ENCODE peak calls at places on chromosomes 13 and 19, in seven cellular contexts. J is heart left ventricle, H is psoas muscle, T is ovary, A is colonic mucosa, W is upper lobe of right lung, D is astrocyte. Y is an unnamed sample. For H3K27me3 and H3K4me1, the result is how much of the 10 kb centered on the place peaks cover.

GRCh38 chr19:15430526-15431120 is 11.8 kb upstream of the AKAP8L start:
- DNase-seq in J (no peak), H (no peak), W (no peak), D (no peak), A (no peak), T (no peak), Y (no peak)

GRCh38 chr13:107585466-107585865 is 629.9 kb downstream of the LIG4 start:
- DNase-seq in A (no peak), J (no peak), H (no peak), D (no peak), W (no peak), T (no peak), Y (no peak)

GRCh38 chr13:26037302-26037701 is 14.5 kb downstream of the SHISA2 start:
- DNase-seq in J (no peak), T (no peak), W (no peak), A (peak), D (no peak), H (no peak), Y (no peak)

GRCh38 chr19:20367811-20368294 is 197.7 kb downstream of the ZNF737 start:
- DNase-seq in W (no peak), A (no peak), D (no peak), T (no peak), H (no peak), J (no peak), Y (peak)

GRCh38 chr13:49980266-49980665 is 16.6 kb upstream of the TRIM13 start:
- DNase-seq in A (no peak), J (no peak), D (no peak), T (no peak), H (no peak), W (no peak), Y (no peak)

GRCh38 chr13:32903720-32904119 is 112.5 kb upstream of the KL start:
- DNase-seq in A (no peak), D (peak), J (peak), H (peak), T (no peak), W (no peak), Y (no peak)

GRCh38 chr19:45147835-45148676 is 12.7 kb downstream of the NKPD1 start:
- DNase-seq in A (no peak), D (no peak), W (no peak), T (no peak), H (no peak), J (no peak), Y (no peak)

GRCh38 chr13:109274188-109274821 is 512.1 kb downstream of the IRS2 start:
- DNase-seq in T (no peak), D (peak), A (no peak), W (no peak), H (no peak), J (no peak), Y (peak)

GRCh38 chr19:45591004-45591637 is 6.5 kb upstream of the OPA3 start:
- DNase-seq in D (no peak), T (no peak), W (peak), J (no peak), A (peak), H (peak), Y (peak)

GRCh38 chr13:76009491-76009890 is 373.4 kb downstream of the LMO7 start:
- DNase-seq in A (no peak), D (peak), J (no peak), W (no peak), T (no peak), H (no peak), Y (no peak)

GRCh38 chr19:42512743-42513304 is 15.5 kb downstream of the CEACAM1 start:
- DNase-seq in A (no peak), J (no peak), T (no peak), W (no peak), H (no peak), D (no peak), Y (no peak)

GRCh38 chr13:64305246-64305645 is 2889.6 kb upstream of the PCDH20 start:
- DNase-seq in H (no peak), A (no peak), T (no peak), W (no peak), D (peak), J (no peak), Y (no peak)

GRCh38 chr13:40394304-40394983 is 272.0 kb downstream of the FOXO1 start:
- DNase-seq in D (no peak), A (no peak), J (no peak), H (no peak), T (no peak), W (no peak), Y (no peak)

GRCh38 chr19:47228168-47228936 is 2.6 kb downstream of the BBC3 start:
- DNase-seq in J (peak), A (peak), W (peak), D (no peak), H (peak), T (peak), Y (peak)

GRCh38 chr13:111407381-111408131 is 87.1 kb downstream of the TEX29 start:
- DNase-seq in A (no peak), T (no peak), J (no peak), H (no peak), W (peak), D (no peak), Y (no peak)

GRCh38 chr13:112859817-112860190 is 109.2 kb upstream of the MCF2L start:
- DNase-seq in H (no peak), A (no peak), D (peak), J (no peak), W (no peak), T (no peak), Y (no peak)

GRCh38 chr19:41324921-41325639 is 15.1 kb downstream of the CCDC97 start:
- DNase-seq in D (peak), H (peak), A (peak), T (peak), W (peak), J (peak), Y (peak)

GRCh38 chr13:71513414-71514063 is 353.5 kb downstream of the DACH1 start:
- DNase-seq in J (no peak), H (no peak), T (no peak), D (no peak), A (no peak), W (no peak), Y (no peak)

DNA sequence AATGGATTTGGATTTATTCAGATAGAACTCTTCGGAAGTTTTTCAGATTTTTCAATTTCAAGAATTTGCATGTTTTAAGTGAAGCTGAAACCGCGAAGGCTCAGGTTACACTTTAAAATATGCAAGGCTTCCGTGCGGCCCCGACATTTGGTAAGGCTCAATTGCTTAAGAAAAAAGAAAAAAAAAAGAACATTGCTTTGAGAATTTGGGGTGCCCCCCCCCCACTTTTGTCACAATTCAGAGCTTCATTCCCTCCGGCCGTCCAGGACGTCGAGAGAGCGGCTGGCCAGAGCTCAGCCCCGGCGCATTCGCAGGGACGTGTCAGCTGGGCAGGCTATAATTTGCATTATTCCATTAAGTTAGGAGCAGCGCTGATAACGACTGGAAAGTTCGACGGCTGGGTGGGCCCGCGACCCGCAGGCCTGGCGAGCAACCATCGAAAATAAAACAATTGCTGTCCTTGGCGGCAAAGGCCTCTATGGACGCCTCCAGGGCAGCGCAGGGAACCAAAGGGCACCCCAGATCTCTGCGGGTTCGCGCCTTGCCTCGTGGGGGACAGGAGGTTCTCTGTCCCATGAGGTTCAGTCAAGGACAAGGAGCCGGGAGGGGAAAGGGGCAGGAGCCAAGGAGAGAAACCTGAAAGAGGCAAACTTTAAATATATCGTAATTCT is 7.1 kb downstream of the SOX21 start:
- DNase-seq in W (no peak), A (no peak), J (no peak), T (no peak), H (no peak), D (no peak), Y (no peak)
- H3K27me3 ChIP-seq in W (half or more), A (half or more), J (half or more), T (under half), H (half or more), D (half or more), Y (half or more)

DNA sequence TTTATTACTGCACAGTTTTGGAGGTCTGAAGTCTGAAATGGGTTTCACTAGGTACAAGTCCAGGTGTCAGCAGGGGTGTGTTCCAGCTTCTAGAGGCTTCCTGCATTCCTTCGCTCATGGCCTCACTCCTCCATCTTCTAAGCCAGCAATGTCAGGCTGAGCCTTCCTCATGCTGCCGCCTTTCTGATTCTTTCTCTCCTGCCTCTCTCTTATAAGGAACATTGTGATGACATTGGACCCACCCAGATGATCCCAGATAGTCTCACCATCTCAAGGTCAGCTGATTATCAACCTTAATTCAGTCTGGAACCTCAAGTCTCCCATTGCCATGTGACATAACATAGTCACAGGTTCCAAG is 84.7 kb downstream of the LRRC63 start:
- DNase-seq in T (no peak), H (no peak), A (no peak), J (no peak), D (no peak), W (no peak), Y (no peak)
- H3K4me1 ChIP-seq in T (under half), H (under half), A (under half), J (under half), D (under half), W (under half), Y (under half)

DNA sequence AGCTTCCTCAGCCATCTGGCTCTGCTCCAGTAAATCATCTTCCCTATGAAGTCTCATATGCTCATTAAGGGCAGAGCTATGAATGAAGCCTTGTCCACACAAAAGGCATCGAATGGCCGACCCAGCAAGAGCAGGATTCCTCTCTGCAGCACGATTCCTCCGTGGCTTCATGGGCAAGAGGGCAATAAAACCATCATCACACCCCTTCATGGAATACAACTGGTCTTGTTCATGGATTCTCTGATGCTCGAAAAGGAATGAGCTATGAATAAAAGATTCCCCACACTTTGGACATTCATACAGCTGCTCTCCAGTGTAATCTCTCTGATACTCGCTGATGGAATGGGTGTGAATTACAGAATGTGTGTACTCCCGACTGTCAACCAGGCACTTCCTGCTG is 25.9 kb downstream of the PEG3 start:
- DNase-seq in W (no peak), H (no peak), D (no peak), T (no peak), J (no peak), A (no peak), Y (no peak)
- H3K27me3 ChIP-seq in W (under half), H (under half), D (under half), T (under half), J (under half), A (under half), Y (under half)

GRCh38 chr19:13055213-13056051 is 47.2 kb downstream of the LYL1 start:
- DNase-seq in A (no peak), T (peak), J (peak), H (peak), D (peak), W (peak), Y (peak)
- H3K4me1 ChIP-seq in A (under half), T (half or more), J (half or more), H (half or more), D (half or more), W (half or more), Y (half or more)

GRCh38 chr19:35297922-35298321 is 6.0 kb downstream of the MAG start:
- DNase-seq in A (no peak), W (no peak), J (no peak), H (no peak), D (no peak), T (no peak), Y (no peak)

GRCh38 chr19:35301961-35302360 is 10.0 kb downstream of the MAG start:
- DNase-seq in A (no peak), J (no peak), D (no peak), W (no peak), T (no peak), H (no peak), Y (no peak)

GRCh38 chr19:35298561-35298972 is 6.6 kb downstream of the MAG start:
- DNase-seq in A (no peak), J (no peak), W (no peak), H (no peak), T (no peak), D (no peak), Y (no peak)

GRCh38 chr19:35300340-35300649 is 8.3 kb downstream of the MAG start:
- DNase-seq in T (no peak), D (no peak), W (no peak), H (no peak), J (no peak), A (no peak), Y (no peak)

GRCh38 chr19:35299523-35300339 is 7.8 kb downstream of the MAG start:
- DNase-seq in J (no peak), T (no peak), A (no peak), D (no peak), H (no peak), W (no peak), Y (no peak)
- H3K27me3 ChIP-seq in J (under half), T (under half), A (under half), D (under half), H (under half), W (under half), Y (under half)

DNA sequence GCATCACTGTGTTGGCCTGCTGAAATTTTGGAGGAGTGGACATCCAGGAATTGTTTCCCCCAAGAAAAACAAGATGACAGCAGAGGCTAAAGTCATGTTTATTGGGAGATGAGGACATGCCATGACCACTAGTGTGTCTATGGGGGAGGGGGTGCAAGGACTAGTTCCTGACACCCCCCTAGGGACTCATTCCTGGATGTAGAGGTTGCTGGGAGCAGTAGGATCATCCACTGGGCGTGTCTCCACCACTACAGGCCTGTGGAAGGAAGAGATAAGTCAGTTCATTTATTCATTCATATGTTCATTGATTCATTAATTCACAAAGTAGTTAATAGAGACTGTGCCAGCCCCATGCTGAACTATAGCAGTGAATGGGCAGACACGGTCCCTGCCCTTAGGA is 30.2 kb downstream of the MAP4K1 start:
- DNase-seq in W (no peak), T (no peak), J (no peak), H (no peak), A (no peak), D (no peak), Y (no peak)
- H3K4me1 ChIP-seq in W (under half), T (under half), J (under half), H (under half), A (under half), D (under half), Y (under half)

GRCh38 chr19:4580961-4581380 is 21.5 kb upstream of the SEMA6B start:
- DNase-seq in J (no peak), A (no peak), W (no peak), T (no peak), D (no peak), H (no peak), Y (no peak)

GRCh38 chr19:4580021-4580901 is 20.8 kb upstream of the SEMA6B start:
- DNase-seq in T (no peak), A (no peak), J (no peak), H (no peak), W (no peak), D (no peak), Y (peak)

GRCh38 chr19:4581381-4582111 is 22.1 kb upstream of the SEMA6B start:
- DNase-seq in J (peak), T (no peak), D (no peak), H (no peak), A (no peak), W (no peak), Y (no peak)

GRCh38 chr19:4582980-4583842 is 23.7 kb upstream of the SEMA6B start:
- DNase-seq in W (no peak), T (no peak), H (no peak), D (no peak), A (no peak), J (no peak), Y (no peak)

GRCh38 chr19:4582112-4582553 is 22.6 kb upstream of the SEMA6B start:
- DNase-seq in W (no peak), H (no peak), A (no peak), D (peak), T (no peak), J (no peak), Y (no peak)
- H3K27me3 ChIP-seq in W (half or more), H (half or more), A (half or more), D (under half), T (under half), J (under half), Y (under half)

GRCh38 chr13:99959127-99959529 is 12.4 kb downstream of the ZIC5 start:
- DNase-seq in H (no peak), J (no peak), T (no peak), W (no peak), A (no peak), D (no peak), Y (no peak)
- H3K4me1 ChIP-seq in H (under half), J (under half), T (under half), W (under half), A (under half), D (under half), Y (under half)

GRCh38 chr19:53809518-53810186 is 14.5 kb downstream of the NLRP12 start:
- DNase-seq in W (no peak), A (no peak), T (no peak), H (no peak), J (no peak), D (no peak), Y (no peak)

GRCh38 chr19:53810187-53810546 is 13.9 kb downstream of the NLRP12 start:
- DNase-seq in H (no peak), A (no peak), W (no peak), T (no peak), J (no peak), D (no peak), Y (no peak)

GRCh38 chr19:53810891-53811290 is 13.2 kb downstream of the NLRP12 start:
- DNase-seq in H (no peak), A (no peak), D (no peak), W (no peak), J (no peak), T (no peak), Y (no peak)

GRCh38 chr19:53813996-53814395 is 10.1 kb downstream of the NLRP12 start:
- DNase-seq in D (peak), J (no peak), H (no peak), W (no peak), T (no peak), A (no peak), Y (no peak)

GRCh38 chr19:53812335-53812734 is 11.8 kb downstream of the NLRP12 start:
- DNase-seq in D (no peak), A (no peak), T (no peak), W (no peak), J (no peak), H (no peak), Y (no peak)
- H3K27me3 ChIP-seq in D (under half), A (under half), T (under half), W (under half), J (under half), H (under half), Y (under half)

Y was measured in hepatocyte.